ENCODE peak calls at places on chromosomes 2 and 18, in eight cellular contexts. Y is iPS DF 6.9; J is left ventricle myocardium inferior; M is colonic mucosa; E is Peyer's patch; W is CD8-positive, alpha-beta memory T cell; N is transverse colon; L is A549. R is an unnamed sample. For H3K4me1, the result is how much of the 10 kb centered on the place peaks cover.

GRCh38 chr18:35938158-35938557 is 34.3 kb upstream of the RMP24 start:
- DNase-seq in N (no peak), J (no peak), E (no peak), W (no peak), Y (no peak), L (no peak), M (no peak), R (no peak)

GRCh38 chr2:75320893-75321292 is 121.6 kb upstream of the TACR1 start:
- DNase-seq in W (no peak), M (no peak), E (no peak), J (no peak), Y (no peak), N (no peak), L (no peak), R (no peak)

GRCh38 chr2:171923206-171923605 is 945 bp downstream of the HAT1 start:
- DNase-seq in L (peak), E (no peak), N (no peak), W (no peak), M (peak), Y (no peak), J (no peak), R (no peak)

GRCh38 chr18:12307251-12307736 is 747 bp upstream of the TUBB6 start:
- DNase-seq in M (peak), E (no peak), L (no peak), J (peak), Y (no peak), N (peak), W (no peak), R (no peak)

GRCh38 chr18:42087195-42087594 is 132.2 kb downstream of the PIK3C3 start:
- DNase-seq in N (no peak), W (no peak), L (no peak), Y (no peak), M (no peak), E (no peak), J (no peak), R (no peak)

GRCh38 chr2:109702250-109702985 is 88.3 kb downstream of the SOWAHC start:
- DNase-seq in N (peak), Y (no peak), E (no peak), W (no peak), M (no peak), J (no peak), L (peak), R (no peak)

GRCh38 chr2:216339456-216340279 is 32.6 kb downstream of the MARCHF4 start:
- DNase-seq in N (no peak), M (peak), W (no peak), J (peak), L (peak), Y (no peak), E (no peak), R (no peak)

GRCh38 chr2:98709530-98709929 is 21.4 kb downstream of the MGAT4A start:
- DNase-seq in Y (no peak), W (no peak), E (no peak), M (no peak), N (no peak), L (no peak), J (no peak), R (no peak)

GRCh38 chr2:24909555-24910177 is 10.4 kb downstream of the ADCY3 start:
- DNase-seq in J (no peak), Y (no peak), W (no peak), L (no peak), M (no peak), E (no peak), N (peak), R (no peak)

GRCh38 chr2:213238753-213239591 is 45.3 kb upstream of the SPAG16 start:
- DNase-seq in M (no peak), N (no peak), L (peak), J (no peak), Y (no peak), W (no peak), E (no peak), R (no peak)

GRCh38 chr2:160293401-160293911 is 93.4 kb upstream of the ITGB6 start:
- DNase-seq in J (no peak), W (no peak), M (no peak), N (no peak), E (no peak), Y (no peak), L (peak), R (no peak)

GRCh38 chr2:43343573-43344304 is 117.3 kb upstream of the ZFP36L2 start:
- DNase-seq in N (peak), Y (no peak), J (peak), E (no peak), W (no peak), L (no peak), M (peak), R (peak)

GRCh38 chr2:73023497-73023896 is 48.0 kb downstream of the SFXN5 start:
- DNase-seq in E (no peak), N (no peak), W (no peak), L (no peak), Y (no peak), M (no peak), J (no peak), R (no peak)

GRCh38 chr2:46813046-46813445 is 102.6 kb downstream of the MCFD2 start:
- DNase-seq in M (peak), J (peak), N (no peak), L (no peak), Y (no peak), W (no peak), E (no peak), R (no peak)

GRCh38 chr2:46815121-46815802 is 100.3 kb downstream of the MCFD2 start:
- DNase-seq in M (peak), Y (no peak), E (no peak), N (no peak), W (no peak), L (no peak), J (no peak), R (no peak)

GRCh38 chr2:46814562-46814961 is 101.0 kb downstream of the MCFD2 start:
- DNase-seq in Y (no peak), J (no peak), N (no peak), M (no peak), W (no peak), E (no peak), L (no peak), R (no peak)

GRCh38 chr2:46813680-46814079 is 101.9 kb downstream of the MCFD2 start:
- DNase-seq in Y (no peak), M (no peak), L (no peak), E (no peak), N (no peak), J (no peak), W (no peak), R (no peak)

DNA sequence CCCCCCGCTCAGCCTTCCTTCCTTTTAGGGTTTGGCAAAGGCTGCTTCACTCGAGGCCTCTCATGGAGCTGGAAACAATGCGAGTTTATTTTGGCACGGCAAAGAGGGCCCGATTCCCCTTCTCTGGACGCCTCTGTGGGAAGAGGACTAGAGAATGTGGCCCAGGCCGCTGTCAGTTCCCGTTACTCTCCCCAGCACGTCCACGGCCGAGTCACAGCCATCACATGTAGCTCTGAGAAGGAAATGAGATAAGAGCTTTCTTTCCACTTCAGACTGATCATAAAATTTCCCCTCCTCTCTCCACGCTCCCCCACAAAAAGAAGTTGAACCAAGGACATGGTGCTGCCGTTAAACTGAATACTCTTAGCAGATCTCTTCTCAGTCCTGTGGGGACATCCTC is 101.4 kb downstream of the MCFD2 start:
- DNase-seq in Y (no peak), M (peak), E (no peak), L (no peak), J (peak), N (peak), W (no peak), R (peak)
- H3K4me1 ChIP-seq in Y (under half), M (under half), E (under half), L (under half), J (half or more), N (under half), W (under half), R (under half)

GRCh38 chr2:27489498-27490397 is at the start of gene IFT172:
- DNase-seq in E (peak), J (peak), M (peak), N (peak), L (peak), Y (peak), W (peak), R (peak)

GRCh38 chr2:27493948-27494283 is 1.1 kb downstream of the FNDC4 start:
- DNase-seq in N (no peak), J (no peak), M (no peak), E (no peak), L (no peak), W (no peak), Y (no peak), R (no peak)

GRCh38 chr2:27492557-27492956 is 2.4 kb downstream of the FNDC4 start:
- DNase-seq in L (no peak), J (no peak), M (no peak), Y (no peak), W (no peak), N (no peak), E (no peak), R (no peak)

GRCh38 chr2:27485496-27485895 is 4.0 kb downstream of the IFT172 start:
- DNase-seq in M (no peak), Y (no peak), N (no peak), L (no peak), W (no peak), J (no peak), E (no peak), R (no peak)

DNA sequence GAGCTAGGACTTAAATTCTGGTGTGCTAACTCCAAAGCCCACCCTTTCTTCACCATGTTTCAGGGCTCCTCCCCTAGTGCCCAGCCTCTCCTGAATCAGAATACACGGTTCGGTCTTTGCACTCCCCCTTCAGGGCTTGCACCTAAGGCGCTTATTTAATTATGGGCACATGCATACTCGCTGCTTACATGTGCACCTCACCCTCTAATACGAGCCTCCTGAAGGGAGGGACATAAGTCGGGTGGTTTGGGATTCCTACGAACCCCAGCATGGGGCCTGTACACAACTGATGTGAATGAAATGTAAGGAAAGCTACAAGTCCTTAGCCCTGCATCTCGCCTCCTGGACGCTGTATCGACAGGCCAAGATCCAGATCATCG is 435 bp downstream of the IFT172 start:
- DNase-seq in M (peak), Y (no peak), E (peak), J (no peak), W (no peak), L (peak), N (no peak), R (no peak)
- H3K27ac ChIP-seq in M (no peak), Y (no peak), E (peak), J (peak), W (peak), L (peak), N (peak), R (peak)

GRCh38 chr18:77002496-77002895 is 130.1 kb downstream of the MBP start:
- DNase-seq in Y (no peak), J (no peak), M (no peak), E (no peak), W (no peak), L (no peak), N (no peak), R (no peak)

GRCh38 chr18:77001041-77001440 is 131.5 kb downstream of the MBP start:
- DNase-seq in Y (no peak), M (no peak), L (no peak), J (no peak), N (no peak), W (no peak), E (peak), R (peak)

GRCh38 chr18:77004555-77005380 is 127.8 kb downstream of the MBP start:
- DNase-seq in M (no peak), N (no peak), L (no peak), W (no peak), J (no peak), Y (no peak), E (no peak), R (peak)

GRCh38 chr18:77000527-77000926 is 132.1 kb downstream of the MBP start:
- DNase-seq in L (peak), Y (no peak), M (peak), N (peak), E (peak), J (peak), W (peak), R (no peak)

GRCh38 chr18:77001979-77002378 is 130.6 kb downstream of the MBP start:
- DNase-seq in Y (no peak), J (no peak), W (no peak), E (peak), N (no peak), L (no peak), M (no peak), R (no peak)
- H3K4me1 ChIP-seq in Y (under half), J (under half), W (under half), E (under half), N (under half), L (under half), M (under half), R (under half)

GRCh38 chr2:152033146-152033545 is 65.7 kb downstream of the CACNB4 start:
- DNase-seq in L (no peak), Y (no peak), W (no peak), N (no peak), J (no peak), M (no peak), E (no peak), R (no peak)
- H3K27ac ChIP-seq in L (no peak), Y (no peak), W (no peak), N (no peak), J (no peak), M (no peak), E (no peak), R (no peak)

GRCh38 chr18:22191346-22191710 is 21.9 kb downstream of the GATA6 start:
- DNase-seq in L (no peak), W (no peak), Y (no peak), J (no peak), E (no peak), N (no peak), M (no peak), R (no peak)
- H3K4me1 ChIP-seq in L (under half), W (under half), Y (under half), J (half or more), E (under half), N (half or more), M (under half), R (under half)

GRCh38 chr2:31207790-31208189 is 9.5 kb downstream of the CAPN14 start:
- DNase-seq in W (no peak), L (no peak), N (no peak), M (no peak), Y (no peak), J (no peak), E (no peak), R (no peak)
- H3K27ac ChIP-seq in W (no peak), L (no peak), N (no peak), M (no peak), Y (no peak), J (no peak), E (no peak), R (no peak)

DNA sequence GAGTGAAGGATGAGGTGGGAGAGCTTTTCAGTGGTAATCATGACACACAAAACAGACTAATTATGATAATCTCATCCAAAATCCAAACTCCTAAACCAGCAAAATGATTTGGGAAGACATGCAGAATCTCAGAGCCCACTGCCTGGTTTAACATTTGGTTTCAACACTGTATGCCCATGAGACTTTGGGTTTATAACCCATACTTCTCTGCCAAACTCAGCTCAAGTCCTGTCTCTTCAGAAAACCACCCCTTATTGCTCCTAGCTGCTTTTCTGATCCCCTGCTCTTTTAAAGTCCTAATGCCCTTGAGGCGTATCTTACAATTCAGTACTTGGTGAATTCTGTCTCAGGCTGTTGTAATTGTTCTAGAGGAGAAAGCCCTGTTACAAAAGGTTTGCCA is 593.0 kb upstream of the ID2 start:
- DNase-seq in N (no peak), W (no peak), M (no peak), Y (no peak), E (no peak), J (no peak), L (no peak), R (no peak)
- H3K4me1 ChIP-seq in N (under half), W (under half), M (under half), Y (under half), E (under half), J (under half), L (under half), R (under half)

GRCh38 chr2:128550801-128551416 is 232.2 kb upstream of the HS6ST1 start:
- DNase-seq in J (no peak), Y (no peak), E (no peak), M (no peak), N (no peak), W (no peak), L (no peak), R (no peak)
- H3K27ac ChIP-seq in J (no peak), Y (no peak), E (no peak), M (no peak), N (no peak), W (no peak), L (no peak), R (no peak)

GRCh38 chr2:101744832-101745231 is 47.3 kb downstream of the MAP4K4 start:
- DNase-seq in N (no peak), L (no peak), J (no peak), W (no peak), M (no peak), Y (no peak), E (no peak), R (no peak)

GRCh38 chr2:101745711-101746694 is 48.5 kb downstream of the MAP4K4 start:
- DNase-seq in J (no peak), W (no peak), M (no peak), L (no peak), E (no peak), N (no peak), Y (no peak), R (no peak)

GRCh38 chr2:101750688-101751087 is 53.2 kb downstream of the MAP4K4 start:
- DNase-seq in M (no peak), N (no peak), J (no peak), E (no peak), L (no peak), W (no peak), Y (no peak), R (no peak)

GRCh38 chr2:101751276-101751675 is 53.8 kb downstream of the MAP4K4 start:
- DNase-seq in W (no peak), Y (no peak), M (no peak), J (no peak), E (no peak), N (no peak), L (no peak), R (no peak)

GRCh38 chr2:101748000-101748399 is 50.5 kb downstream of the MAP4K4 start:
- DNase-seq in Y (no peak), L (no peak), J (no peak), N (no peak), E (no peak), M (no peak), W (no peak), R (no peak)
- H3K4me1 ChIP-seq in Y (under half), L (half or more), J (half or more), N (half or more), E (under half), M (under half), W (half or more), R (under half)

GRCh38 chr2:141887363-141887762 is 243.5 kb downstream of the LRP1B start:
- DNase-seq in L (no peak), E (no peak), Y (no peak), W (no peak), N (no peak), J (no peak), M (no peak), R (no peak)
- H3K27ac ChIP-seq in L (no peak), E (no peak), Y (no peak), W (no peak), N (no peak), J (no peak), M (no peak), R (no peak)

R was measured in left lung.